ENCODE peak calls at places on chromosomes 2 and 18, in seven cellular contexts. H is T-helper 17 cell, Y is NCI-H1092 treated with DMSO at 0.1 percent for 48 hours, L is kidney epithelial cell, G is SIG-M5, D is RKO, P is substantia nigra. T is an unnamed sample.

GRCh38 chr2:15591692-15592463 is at the start of gene DDX1:
- DNase-seq in H (peak), Y (peak), L (no peak), G (no peak), D (peak), P (peak), T (peak)

GRCh38 chr2:217647226-217647625 is 355.6 kb downstream of the TNS1 start:
- DNase-seq in H (no peak), Y (no peak), L (no peak), G (no peak), D (no peak), P (no peak), T (no peak)

GRCh38 chr2:39730685-39731302 is 48.3 kb downstream of the THUMPD2 start:
- DNase-seq in H (no peak), Y (peak), L (no peak), G (no peak), D (peak), P (no peak), T (peak)

GRCh38 chr18:77039196-77040140 is 93.1 kb downstream of the MBP start:
- DNase-seq in H (no peak), Y (no peak), L (no peak), G (no peak), D (peak), P (peak), T (no peak)

GRCh38 chr2:26563686-26564085 is 77.5 kb downstream of the CIB4 start:
- DNase-seq in H (no peak), Y (no peak), L (no peak), G (no peak), D (no peak), P (no peak), T (no peak)

GRCh38 chr18:79986726-79987125 is 1.6 kb downstream of the TXNL4A start:
- DNase-seq in H (no peak), Y (no peak), L (no peak), G (no peak), D (peak), P (no peak), T (no peak)

GRCh38 chr2:185787530-185788145 is 49.0 kb downstream of the FSIP2 start:
- DNase-seq in H (no peak), Y (no peak), L (no peak), G (no peak), D (peak), P (no peak), T (no peak)

GRCh38 chr2:208300847-208301618 is 35.0 kb downstream of the PIKFYVE start:
- DNase-seq in H (no peak), Y (no peak), L (no peak), G (no peak), D (no peak), P (no peak), T (no peak)

GRCh38 chr2:41068740-41069139 is 616.9 kb upstream of the SLC8A1 start:
- DNase-seq in H (no peak), Y (no peak), L (no peak), G (no peak), D (no peak), P (no peak), T (peak)

GRCh38 chr2:195094330-195094729 is 562.7 kb upstream of the SLC39A10 start:
- DNase-seq in H (no peak), Y (no peak), L (no peak), G (no peak), D (peak), P (no peak), T (no peak)

GRCh38 chr18:10032331-10032979 is 118.6 kb downstream of the VAPA start:
- DNase-seq in H (no peak), Y (no peak), L (no peak), G (no peak), D (no peak), P (peak), T (no peak)

GRCh38 chr2:99697811-99698568 is 208.2 kb upstream of the REV1 start:
- DNase-seq in H (no peak), Y (no peak), L (peak), G (no peak), D (no peak), P (no peak), T (no peak)

GRCh38 chr18:58682429-58683069 is 11.3 kb downstream of the MALT1 start:
- DNase-seq in H (no peak), Y (no peak), L (peak), G (no peak), D (peak), P (no peak), T (peak)

GRCh38 chr2:16050261-16051045 is 110.1 kb downstream of the MYCN start:
- DNase-seq in H (no peak), Y (peak), L (no peak), G (no peak), D (no peak), P (no peak), T (no peak)

GRCh38 chr2:162009543-162009942 is 64.5 kb downstream of the DPP4 start:
- DNase-seq in H (no peak), Y (no peak), L (no peak), G (no peak), D (no peak), P (no peak), T (no peak)

GRCh38 chr18:9135912-9136314 is 668 bp upstream of the ANKRD12 start:
- DNase-seq in H (no peak), Y (peak), L (no peak), G (no peak), D (peak), P (no peak), T (peak)

GRCh38 chr2:51813245-51813644 is 781.3 kb upstream of the NRXN1 start:
- DNase-seq in H (no peak), Y (no peak), L (no peak), G (no peak), D (peak), P (no peak), T (no peak)

GRCh38 chr2:26942543-26943295 is 27.7 kb upstream of the MAPRE3 start:
- DNase-seq in H (peak), Y (peak), L (no peak), G (no peak), D (peak), P (peak), T (peak)

GRCh38 chr2:61327173-61327572 is 143.7 kb downstream of the USP34 start:
- DNase-seq in H (no peak), Y (no peak), L (no peak), G (no peak), D (no peak), P (no peak), T (no peak)

GRCh38 chr18:5895886-5896740 is 791 bp upstream of the TMEM200C start:
- DNase-seq in H (no peak), Y (no peak), L (no peak), G (no peak), D (no peak), P (peak), T (peak)

GRCh38 chr18:63178526-63178880 is 141.1 kb downstream of the BCL2 start:
- DNase-seq in H (no peak), Y (peak), L (no peak), G (no peak), D (no peak), P (no peak), T (no peak)

GRCh38 chr2:33272001-33272400 is 204.4 kb upstream of the RASGRP3 start:
- DNase-seq in H (no peak), Y (no peak), L (no peak), G (no peak), D (no peak), P (no peak), T (no peak)

GRCh38 chr18:7535436-7536190 is 31.5 kb upstream of the PTPRM start:
- DNase-seq in H (no peak), Y (no peak), L (no peak), G (no peak), D (no peak), P (no peak), T (no peak)

T was measured in NCI-H510A treated with DMSO at 0.1 percent for 48 hours.